ENCODE peak calls at places on chromosomes 16 and 17, in nine cellular contexts. D is IMR-90; N is SK-MEL-5; T is NCI-H524; F is stimulated activated CD8-positive, alpha-beta memory T cell treated with anti-CD3 and anti-CD28 coated beads, Interleukin-4, amount 100 ng/mL, for 1 hour; G is type B pancreatic cell; W is skeletal muscle cell; E is fibroblast of the conjunctiva; Z is HFF-Myc. X is an unnamed sample.

GRCh38 chr17:50922107-50922506 is 56.0 kb upstream of the TOB1 start:
- DNase-seq in D (peak), N (no peak), T (no peak), F (no peak), G (no peak), W (no peak), E (no peak), Z (no peak), X (no peak)

GRCh38 chr16:27318399-27319256 is 4.9 kb downstream of the IL4R start:
- DNase-seq in D (peak), N (no peak), T (no peak), F (peak), G (no peak), W (peak), E (peak), Z (no peak), X (no peak)

GRCh38 chr17:71975998-71976649 is 144.7 kb upstream of the SOX9 start:
- DNase-seq in D (peak), N (peak), T (no peak), F (no peak), G (no peak), W (peak), E (peak), Z (peak), X (no peak)

GRCh38 chr16:57380671-57381462 is 8.6 kb downstream of the CX3CL1 start:
- DNase-seq in D (peak), N (no peak), T (no peak), F (no peak), G (no peak), W (no peak), E (no peak), Z (no peak), X (no peak)

GRCh38 chr16:82580293-82580900 is 46.4 kb upstream of the CDH13 start:
- DNase-seq in D (no peak), N (peak), T (peak), F (no peak), G (no peak), W (no peak), E (no peak), Z (no peak), X (peak)

GRCh38 chr16:363110-364090 is 6.9 kb downstream of the MRPL28 start:
- DNase-seq in D (no peak), N (no peak), T (no peak), F (no peak), G (no peak), W (no peak), E (no peak), Z (no peak), X (no peak)

GRCh38 chr16:64412578-64413280 is 709.1 kb downstream of the CDH11 start:
- DNase-seq in D (peak), N (peak), T (no peak), F (no peak), G (no peak), W (peak), E (no peak), Z (no peak), X (no peak)

GRCh38 chr16:4241601-4242270 is at the start of gene SRL:
- DNase-seq in D (no peak), N (no peak), T (peak), F (no peak), G (no peak), W (no peak), E (no peak), Z (no peak), X (peak)

GRCh38 chr16:70582280-70582978 is 58.8 kb downstream of the SF3B3 start:
- DNase-seq in D (no peak), N (peak), T (peak), F (no peak), G (no peak), W (no peak), E (no peak), Z (no peak), X (no peak)

GRCh38 chr17:64236827-64237403 is 26.1 kb downstream of the TEX2 start:
- DNase-seq in D (no peak), N (peak), T (peak), F (no peak), G (no peak), W (no peak), E (no peak), Z (no peak), X (peak)

X was measured in retina.